ENCODE peak calls at places on chromosomes 4 and X, in four cellular contexts. V, Q, H and B are unnamed samples.

GRCh38 chr4:20676773-20677172 is 23.5 kb upstream of the PACRGL start:
- DNase-seq in V (no peak), Q (no peak), H (no peak), B (no peak)

GRCh38 chr4:39542633-39543393 is 15.6 kb upstream of the UGDH start:
- DNase-seq in V (no peak), Q (no peak), H (no peak), B (no peak)

GRCh38 chr4:77437079-77437478 is 168.5 kb upstream of the CXCL13 start:
- DNase-seq in V (no peak), Q (no peak), H (no peak), B (no peak)

GRCh38 chr4:90007494-90008167 is 113.0 kb downstream of the MMRN1 start:
- DNase-seq in V (no peak), Q (no peak), H (no peak), B (no peak)

GRCh38 chr4:128835498-128836222 is 26.2 kb downstream of the JADE1 start:
- DNase-seq in V (peak), Q (peak), H (no peak), B (no peak)

GRCh38 chr4:183772361-183772760 is 113.3 kb downstream of the TRAPPC11 start:
- DNase-seq in V (no peak), Q (no peak), H (no peak), B (no peak)

GRCh38 chr4:147942729-147943128 is 210.8 kb downstream of the ARHGAP10 start:
- DNase-seq in V (peak), Q (no peak), H (no peak), B (no peak)

GRCh38 chr4:22689428-22689827 is 3.3 kb upstream of the GBA3 start:
- DNase-seq in V (no peak), Q (no peak), H (no peak), B (no peak)

GRCh38 chrX:154436597-154437397 is at the start of gene GDI1:
- DNase-seq in V (peak), Q (peak), H (no peak), B (peak)

GRCh38 chrX:108139303-108139702 is 47.7 kb downstream of the ATG4A start:
- DNase-seq in V (peak), Q (no peak), H (no peak), B (no peak)

GRCh38 chr4:41160010-41160789 is 54.1 kb downstream of the APBB2 start:
- DNase-seq in V (peak), Q (no peak), H (no peak), B (no peak)

GRCh38 chr4:98909646-98910045 is 19.3 kb downstream of the EIF4E start:
- DNase-seq in V (no peak), Q (no peak), H (no peak), B (no peak)

GRCh38 chrX:46318551-46318950 is 226.7 kb downstream of the ZNF674 start:
- DNase-seq in V (no peak), Q (no peak), H (no peak), B (no peak)

GRCh38 chrX:150361777-150362351 is 1.3 kb upstream of the MAMLD1 start:
- DNase-seq in V (no peak), Q (peak), H (no peak), B (no peak)

GRCh38 chr4:72377491-72378194 is 191.4 kb downstream of the ADAMTS3 start:
- DNase-seq in V (no peak), Q (no peak), H (no peak), B (no peak)

GRCh38 chr4:124146071-124146470 is 566.5 kb downstream of the ANKRD50 start:
- DNase-seq in V (no peak), Q (no peak), H (no peak), B (no peak)

GRCh38 chr4:19693949-19694597 is 557.6 kb upstream of the SLIT2 start:
- DNase-seq in V (no peak), Q (no peak), H (no peak), B (no peak)

GRCh38 chr4:47071863-47072441 is 40.6 kb downstream of the GABRB1 start:
- DNase-seq in V (peak), Q (no peak), H (no peak), B (no peak)

GRCh38 chr4:76087007-76087769 is 12.7 kb downstream of the ART3 start:
- DNase-seq in V (peak), Q (no peak), H (no peak), B (peak)

GRCh38 chr4:76498550-76498949 is 63.5 kb downstream of the SHROOM3 start:
- DNase-seq in V (peak), Q (no peak), H (no peak), B (no peak)

GRCh38 chr4:20391224-20391623 is 139.5 kb downstream of the SLIT2 start:
- DNase-seq in V (peak), Q (no peak), H (no peak), B (no peak)

GRCh38 chr4:90958256-90958895 is 831.2 kb downstream of the CCSER1 start:
- DNase-seq in V (peak), Q (no peak), H (no peak), B (no peak)

GRCh38 chr4:106478152-106478551 is 109.6 kb upstream of the GIMD1 start:
- DNase-seq in V (no peak), Q (no peak), H (no peak), B (no peak)

GRCh38 chrX:72409993-72410392 is 104.3 kb upstream of the CITED1 start:
- DNase-seq in V (no peak), Q (no peak), H (no peak), B (no peak)

GRCh38 chr4:95778666-95779065 is 61.2 kb upstream of the PDHA2 start:
- DNase-seq in V (no peak), Q (no peak), H (no peak), B (no peak)

DNA sequence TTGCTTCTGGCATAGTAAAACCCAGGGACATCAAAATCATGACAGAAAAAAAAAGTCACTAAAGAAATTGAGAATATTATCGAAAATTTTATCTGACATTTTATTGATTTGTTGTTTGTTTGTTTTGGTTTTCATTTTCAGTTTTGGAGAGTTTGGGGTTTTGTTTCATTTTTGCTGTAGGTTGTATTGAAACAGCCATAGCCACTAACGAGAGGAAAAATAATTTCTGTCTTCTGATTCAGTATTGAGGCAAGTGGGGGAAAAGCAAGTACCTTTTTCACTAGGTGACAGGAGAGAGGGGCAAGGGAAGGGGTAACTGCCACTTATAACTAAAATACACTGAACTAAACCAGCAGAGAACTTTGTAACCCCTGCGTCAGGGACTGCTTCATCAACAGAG is 392.8 kb upstream of the NDST3 start:
- DNase-seq in V (no peak), Q (no peak), H (no peak), B (no peak)
- H3K4me3 ChIP-seq in V (no peak), Q (no peak), H (no peak), B (no peak)

GRCh38 chr4:131091896-131092295 is 1995.9 kb downstream of the C4orf33 start:
- DNase-seq in V (peak), Q (no peak), H (no peak), B (no peak)
- TF ChIP-seq CTCF in V (no peak), Q (peak), H (no peak), B (peak)

GRCh38 chr4:157291071-157291470 is 70.5 kb downstream of the GRIA2 start:
- DNase-seq in V (no peak), Q (no peak), H (no peak), B (no peak)
- H3K4me3 ChIP-seq in V (no peak), Q (no peak), H (no peak), B (no peak)

GRCh38 chrX:123203772-123204171 is 19.7 kb downstream of the GRIA3 start:
- DNase-seq in V (no peak), Q (no peak), H (no peak), B (no peak)
- TF ChIP-seq CTCF in V (no peak), Q (no peak), H (no peak), B (no peak)

DNA sequence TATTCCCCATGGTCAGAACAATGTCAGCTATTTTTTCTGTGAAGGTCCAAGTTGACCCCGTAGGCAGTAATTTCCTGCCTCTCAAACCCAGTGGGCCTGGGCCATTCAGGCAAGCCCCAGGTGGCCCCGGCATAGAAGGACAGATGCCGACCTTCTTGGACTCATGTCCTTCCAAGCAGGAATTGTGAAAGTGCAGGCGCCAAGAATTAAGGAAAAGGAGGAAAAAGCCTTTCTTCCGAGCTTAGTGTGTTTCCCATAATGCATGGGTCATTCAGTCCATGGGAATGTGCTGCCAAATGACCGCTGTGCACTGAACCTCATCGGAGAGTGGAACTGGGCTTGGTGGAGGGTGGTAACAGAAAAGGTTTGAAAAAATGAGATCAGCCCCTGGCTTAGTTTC is 196.5 kb upstream of the HS3ST1 start:
- DNase-seq in V (no peak), Q (peak), H (no peak), B (no peak)
- H3K4me3 ChIP-seq in V (no peak), Q (no peak), H (no peak), B (no peak)

GRCh38 chrX:136767104-136767941 is 13.4 kb downstream of the ARHGEF6 start:
- DNase-seq in V (peak), Q (peak), H (no peak), B (peak)
- TF ChIP-seq CTCF in V (no peak), Q (peak), H (peak), B (peak)

DNA sequence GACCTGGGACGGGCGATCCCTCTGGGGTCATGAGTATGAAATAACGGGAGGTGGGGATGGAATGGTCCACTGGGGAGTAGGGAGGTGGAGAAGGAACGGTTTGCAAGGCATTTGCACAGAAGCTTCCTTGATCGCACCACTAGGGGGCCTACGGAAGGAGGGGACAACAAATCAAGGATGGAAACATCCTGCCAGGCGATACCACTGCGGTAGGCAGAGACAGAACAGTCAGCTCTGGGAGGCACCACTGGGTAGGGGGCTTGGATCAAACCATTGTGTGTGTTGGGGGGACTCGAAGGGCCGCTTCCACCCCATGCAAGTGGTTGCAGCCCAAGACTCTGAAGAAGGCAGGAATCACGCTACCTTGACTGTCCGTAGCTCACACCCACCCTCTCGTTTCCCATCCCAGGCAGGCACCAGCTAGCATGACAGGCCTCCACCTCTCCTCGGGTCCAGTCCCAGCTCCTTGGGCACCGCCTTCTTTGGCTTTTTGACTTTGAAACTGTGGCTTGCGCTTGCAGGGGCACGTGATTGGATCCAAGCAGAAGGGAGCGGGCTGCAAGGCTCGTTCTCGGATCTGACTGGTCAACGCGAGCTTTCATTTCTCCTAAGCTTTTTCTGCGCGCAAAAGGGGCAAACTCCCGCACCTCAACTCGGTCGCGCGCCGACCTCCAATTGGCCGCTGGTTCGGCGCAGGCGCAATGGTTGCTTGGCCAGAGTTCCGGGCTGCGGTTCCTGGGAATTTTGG is 28.4 kb downstream of the GAGE1 start:
- DNase-seq in V (no peak), Q (no peak), H (no peak), B (peak)
- H3K4me3 ChIP-seq in V (no peak), Q (no peak), H (no peak), B (no peak)

DNA sequence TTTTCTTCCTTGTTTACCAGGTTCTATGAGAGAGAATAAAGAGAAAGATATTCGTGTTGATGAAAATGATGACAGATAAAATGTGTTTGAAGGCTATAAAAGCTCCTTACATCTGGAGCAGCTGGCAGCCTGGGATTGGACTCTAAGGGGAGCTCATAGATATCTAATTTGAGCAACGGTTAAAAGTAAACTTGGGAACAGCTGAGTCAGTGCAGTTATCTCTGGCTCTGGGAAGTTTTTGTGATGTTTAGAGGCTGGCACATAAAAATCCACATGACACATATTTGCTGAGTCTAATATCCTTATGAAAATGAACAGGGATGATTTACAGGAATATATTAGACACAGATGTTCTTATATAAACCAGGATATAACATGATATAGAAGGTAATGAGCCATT is 331.8 kb upstream of the TENM3 start:
- DNase-seq in V (peak), Q (no peak), H (no peak), B (no peak)
- TF ChIP-seq CTCF in V (no peak), Q (no peak), H (no peak), B (no peak)

DNA sequence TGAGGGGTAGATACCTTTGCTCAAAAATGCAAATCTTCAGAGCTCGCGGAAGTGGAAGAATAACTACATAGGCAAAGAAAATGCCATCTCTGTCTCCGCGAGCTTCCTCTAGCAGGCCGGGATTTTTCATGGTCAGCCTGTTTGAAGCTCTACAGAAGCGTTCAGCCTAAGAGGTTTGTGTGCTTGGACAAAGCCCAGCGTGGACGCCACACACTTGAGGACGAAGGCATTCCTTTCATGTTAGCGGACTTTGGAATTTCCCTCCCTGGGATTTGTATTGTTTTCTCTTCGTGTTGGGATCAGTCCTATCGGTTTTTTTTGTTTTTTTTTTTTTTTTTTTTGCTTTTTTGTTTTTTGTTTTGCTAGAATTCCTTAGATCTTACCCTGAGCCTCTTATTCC is 53.7 kb downstream of the SMIM31 start:
- DNase-seq in V (no peak), Q (no peak), H (no peak), B (no peak)
- H3K4me3 ChIP-seq in V (no peak), Q (no peak), H (no peak), B (no peak)